ENCODE peak calls at places on chromosome 2, in ten cellular contexts. Z is heart right ventricle, Y is left cardiac atrium, Q is progenitor cell of endocrine pancreas, T is EL, D is brain microvascular endothelial cell, K is cardiac muscle cell, W is RWPE1, M is epithelial cell of esophagus, H is osteocyte. B is an unnamed sample.
A peak's percentile ranks its signal among the peaks of the same experiment; 100 is the strongest.

GRCh38 chr2:170822885-170823799 is 6.5 kb downstream of the GAD1 start:
- DNase-seq in Z (no peak), Y (peak; percentile 27), Q (no peak), T (peak; percentile 31), D (no peak), K (no peak), W (no peak), M (no peak), H (no peak), B (no peak)

GRCh38 chr2:162071016-162071415 is 3.0 kb downstream of the DPP4 start:
- DNase-seq in Z (no peak), Y (no peak), Q (no peak), T (peak; percentile 19), D (no peak), K (peak; percentile 74), W (no peak), M (no peak), H (no peak), B (peak; percentile 27)

GRCh38 chr2:109126501-109126860 is 2.5 kb upstream of the SH3RF3 start:
- DNase-seq in Z (no peak), Y (no peak), Q (no peak), T (peak; percentile 86), D (peak; percentile 87), K (peak; percentile 88), W (peak; percentile 63), M (peak; percentile 71), H (no peak), B (peak; percentile 82)

GRCh38 chr2:19901201-19901457 is 654 bp downstream of the TTC32 start:
- DNase-seq in Z (no peak), Y (no peak), Q (no peak), T (no peak), D (no peak), K (no peak), W (peak; percentile 29), M (no peak), H (no peak), B (no peak)

GRCh38 chr2:224134003-224134734 is 95.1 kb upstream of the SERPINE2 start:
- DNase-seq in Z (no peak), Y (no peak), Q (no peak), T (no peak), D (no peak), K (no peak), W (no peak), M (no peak), H (no peak), B (no peak)

GRCh38 chr2:188303363-188304031 is 11.8 kb downstream of the GULP1 start:
- DNase-seq in Z (no peak), Y (no peak), Q (no peak), T (peak; percentile 95), D (peak; percentile 24), K (no peak), W (peak; percentile 8), M (no peak), H (no peak), B (no peak)

GRCh38 chr2:182650704-182651103 is 65.4 kb upstream of the DNAJC10 start:
- DNase-seq in Z (no peak), Y (no peak), Q (no peak), T (peak; percentile 59), D (no peak), K (peak; percentile 86), W (peak; percentile 33), M (peak; percentile 58), H (no peak), B (no peak)

GRCh38 chr2:45765007-45765767 is 113.7 kb downstream of the PRKCE start:
- DNase-seq in Z (no peak), Y (no peak), Q (no peak), T (no peak), D (no peak), K (no peak), W (no peak), M (no peak), H (no peak), B (no peak)

GRCh38 chr2:95347681-95348608 is 50.8 kb downstream of the KCNIP3 start:
- DNase-seq in Z (no peak), Y (peak; percentile 17), Q (no peak), T (no peak), D (no peak), K (no peak), W (no peak), M (no peak), H (peak; percentile 75), B (no peak)

GRCh38 chr2:135130751-135131150 is 78.7 kb downstream of the RAB3GAP1 start:
- DNase-seq in Z (no peak), Y (no peak), Q (no peak), T (no peak), D (no peak), K (no peak), W (no peak), M (no peak), H (no peak), B (no peak)

GRCh38 chr2:193783681-193784080 is 1588.9 kb upstream of the TMEFF2 start:
- DNase-seq in Z (no peak), Y (no peak), Q (no peak), T (no peak), D (no peak), K (peak; percentile 10), W (no peak), M (no peak), H (no peak), B (no peak)